ENCODE peak calls at places on chromosome 4, in six cellular contexts. H, F, E, U, D and A are unnamed samples.

GRCh38 chr4:113101669-113102068 is 52.2 kb downstream of the ANK2 start:
- DNase-seq in H (no peak), F (no peak), E (peak; percentile 5), U (no peak), D (no peak), A (no peak)

GRCh38 chr4:150250293-150250997 is 172.2 kb downstream of the DCLK2 start:
- DNase-seq in H (no peak), F (no peak), E (no peak), U (no peak), D (no peak), A (no peak)

GRCh38 chr4:12186526-12186925 is 757.8 kb upstream of the HS3ST1 start:
- DNase-seq in H (no peak), F (no peak), E (no peak), U (no peak), D (no peak), A (no peak)

GRCh38 chr4:113457886-113458285 is 303.7 kb downstream of the CAMK2D start:
- DNase-seq in H (no peak), F (no peak), E (peak; percentile 65), U (no peak), D (no peak), A (no peak)

GRCh38 chr4:146338512-146338911 is 124.2 kb downstream of the REELD1 start:
- DNase-seq in H (no peak), F (no peak), E (peak; percentile 6), U (no peak), D (no peak), A (no peak)

GRCh38 chr4:8198206-8198905 is 734 bp upstream of the SH3TC1 start:
- DNase-seq in H (peak; percentile 38), F (no peak), E (no peak), U (no peak), D (no peak), A (no peak)

GRCh38 chr4:170529760-170530440 is 440.1 kb upstream of the AADAT start:
- DNase-seq in H (no peak), F (no peak), E (no peak), U (no peak), D (no peak), A (no peak)

GRCh38 chr4:105296672-105297071 is 150.0 kb downstream of the TET2 start:
- DNase-seq in H (no peak), F (no peak), E (no peak), U (no peak), D (no peak), A (no peak)

GRCh38 chr4:114383721-114384120 is 214.9 kb upstream of the UGT8 start:
- DNase-seq in H (no peak), F (no peak), E (peak; percentile 96), U (no peak), D (no peak), A (no peak)

GRCh38 chr4:3753711-3754412 is 12.3 kb upstream of the ADRA2C start:
- DNase-seq in H (no peak), F (no peak), E (no peak), U (no peak), D (no peak), A (no peak)

GRCh38 chr4:115159141-115159540 is 45.7 kb upstream of the NDST4 start:
- DNase-seq in H (no peak), F (no peak), E (no peak), U (no peak), D (no peak), A (no peak)

GRCh38 chr4:186621959-186622553 is 66.7 kb upstream of the MTNR1A start:
- DNase-seq in H (no peak), F (no peak), E (peak; percentile 95), U (no peak), D (no peak), A (no peak)

GRCh38 chr4:138267835-138268234 is 25.7 kb upstream of the SLC7A11 start:
- DNase-seq in H (no peak), F (no peak), E (no peak), U (no peak), D (no peak), A (peak; percentile 15)

GRCh38 chr4:155794589-155794988 is 35.8 kb downstream of the GUCY1B1 start:
- DNase-seq in H (no peak), F (no peak), E (no peak), U (no peak), D (no peak), A (no peak)

GRCh38 chr4:23097251-23097650 is 404.5 kb downstream of the GBA3 start:
- DNase-seq in H (no peak), F (no peak), E (peak; percentile 44), U (no peak), D (no peak), A (no peak)

GRCh38 chr4:139337612-139338011 is 35.3 kb upstream of the NDUFC1 start:
- DNase-seq in H (no peak), F (no peak), E (no peak), U (no peak), D (no peak), A (peak; percentile 68)

GRCh38 chr4:108044951-108045686 is 55.4 kb downstream of the HADH start:
- DNase-seq in H (no peak), F (no peak), E (no peak), U (no peak), D (no peak), A (no peak)

GRCh38 chr4:8176547-8177399 is 18.2 kb upstream of the ABLIM2 start:
- DNase-seq in H (no peak), F (peak; percentile 54), E (peak; percentile 52), U (no peak), D (peak; percentile 68), A (peak; percentile 25)

GRCh38 chr4:81905966-81906365 is 434.3 kb upstream of the RASGEF1B start:
- DNase-seq in H (no peak), F (no peak), E (no peak), U (no peak), D (no peak), A (no peak)

GRCh38 chr4:4714330-4714729 is 145.1 kb upstream of the MSX1 start:
- DNase-seq in H (no peak), F (no peak), E (peak; percentile 69), U (no peak), D (no peak), A (no peak)

GRCh38 chr4:41174444-41174843 is 39.9 kb downstream of the APBB2 start:
- DNase-seq in H (no peak), F (no peak), E (peak; percentile 54), U (no peak), D (no peak), A (no peak)

GRCh38 chr4:40721730-40722171 is 28.0 kb upstream of the NSUN7 start:
- DNase-seq in H (no peak), F (no peak), E (peak; percentile 58), U (no peak), D (no peak), A (no peak)

GRCh38 chr4:169723207-169723606 is 34.5 kb downstream of the HPF1 start:
- DNase-seq in H (no peak), F (no peak), E (no peak), U (no peak), D (no peak), A (peak; percentile 45)

GRCh38 chr4:93178279-93178678 is 650.3 kb upstream of the ATOH1 start:
- DNase-seq in H (no peak), F (no peak), E (no peak), U (no peak), D (no peak), A (no peak)

GRCh38 chr4:21947768-21948346 is 715 bp downstream of the KCNIP4 start:
- DNase-seq in H (no peak), F (no peak), E (no peak), U (no peak), D (no peak), A (no peak)

GRCh38 chr4:15873117-15873516 is 65.4 kb downstream of the FGFBP1 start:
- DNase-seq in H (no peak), F (no peak), E (no peak), U (no peak), D (no peak), A (no peak)

GRCh38 chr4:14792702-14793227 is 209.5 kb upstream of the CPEB2 start:
- DNase-seq in H (no peak), F (no peak), E (no peak), U (no peak), D (no peak), A (no peak)

GRCh38 chr4:94454405-94454804 is 2.7 kb downstream of the PDLIM5 start:
- DNase-seq in H (no peak), F (no peak), E (peak; percentile 15), U (no peak), D (no peak), A (no peak)

GRCh38 chr4:25950476-25951389 is 36.7 kb downstream of the SMIM20 start:
- DNase-seq in H (no peak), F (no peak), E (no peak), U (no peak), D (no peak), A (no peak)
- TF ChIP-seq POLR2A in H (no peak), F (no peak), E (no peak), U (no peak), D (no peak), A (no peak)

DNA sequence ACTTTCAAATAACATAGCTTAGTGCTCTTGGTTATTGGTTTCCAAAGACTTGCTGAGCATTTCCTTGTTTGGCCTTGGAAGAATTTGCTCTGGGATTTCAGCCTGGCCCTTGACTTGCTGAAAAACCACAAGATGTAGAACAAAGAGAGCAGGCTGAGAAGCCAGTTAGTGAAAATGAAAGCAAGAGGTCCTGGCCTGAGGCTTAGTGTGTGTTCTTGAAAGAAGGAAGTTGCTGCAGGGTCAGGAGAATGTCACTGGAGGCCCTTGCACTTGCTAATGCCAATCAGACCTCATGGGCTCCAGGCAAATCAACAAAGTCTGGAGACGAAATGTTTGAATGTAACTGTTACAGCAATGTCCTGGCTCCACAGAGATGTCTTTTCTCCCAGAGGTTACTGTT is 79.4 kb downstream of the SYNPO2 start:
- DNase-seq in H (peak; percentile 37), F (no peak), E (peak; percentile 87), U (peak; percentile 89), D (peak; percentile 56), A (no peak)
- TF ChIP-seq POLR2A in H (no peak), F (no peak), E (no peak), U (no peak), D (no peak), A (no peak)

GRCh38 chr4:38160487-38161207 is 200.4 kb downstream of the PTTG2 start:
- DNase-seq in H (no peak), F (peak; percentile 18), E (peak; percentile 99), U (peak; percentile 72), D (no peak), A (peak; percentile 59)
- TF ChIP-seq POLR2A in H (no peak), F (no peak), E (peak; percentile 64), U (no peak), D (no peak), A (no peak)

DNA sequence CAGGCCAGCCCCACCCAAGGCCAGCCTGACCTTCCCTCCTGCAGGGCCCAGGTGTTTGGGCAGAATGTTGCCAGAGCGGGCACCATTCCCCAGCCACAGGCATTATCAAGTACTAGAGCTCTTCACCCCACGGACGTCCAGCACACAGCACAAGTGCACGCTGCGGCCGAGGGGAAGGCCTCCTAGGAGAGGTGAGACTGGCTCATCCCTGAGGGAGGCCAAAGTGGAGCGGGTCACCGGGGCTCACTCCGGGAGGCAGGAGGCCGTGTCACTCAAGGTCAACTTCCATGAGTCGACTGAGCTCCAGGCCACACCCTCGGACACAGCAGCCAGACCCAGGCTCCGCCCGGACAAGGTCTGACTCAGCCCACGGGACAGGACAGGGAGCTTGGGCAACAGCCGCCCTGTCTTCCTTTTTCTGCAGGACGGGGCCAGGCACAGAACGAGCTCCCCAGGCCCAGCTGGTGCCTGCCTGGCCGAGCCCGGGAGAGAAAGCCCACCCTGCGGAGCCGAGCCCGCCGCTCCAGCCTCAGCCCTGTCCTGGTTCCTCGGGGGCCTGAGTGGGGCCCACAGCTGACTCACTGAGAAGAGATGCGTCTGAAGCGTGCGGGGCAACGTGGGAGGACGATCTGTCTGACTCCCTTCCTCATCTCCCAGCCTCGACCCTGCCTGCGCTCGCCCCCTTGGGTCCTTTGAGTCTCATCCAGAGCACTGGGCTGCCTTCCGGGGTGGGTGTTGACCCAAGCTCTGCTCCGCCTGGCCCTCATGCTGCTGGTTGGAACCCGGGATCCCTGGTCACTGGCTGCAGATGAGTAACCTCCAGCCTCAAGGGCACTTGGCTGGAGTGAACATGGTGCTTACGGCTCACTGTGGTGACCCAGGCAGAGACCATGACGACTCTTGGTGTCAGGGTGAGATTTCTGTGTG is 1.6 kb downstream of the SLC49A3 start:
- DNase-seq in H (peak; percentile 54), F (peak; percentile 91), E (peak; percentile 77), U (peak; percentile 95), D (peak; percentile 97), A (peak; percentile 59)
- TF ChIP-seq POLR2A in H (peak; percentile 25), F (peak; percentile 79), E (no peak), U (no peak), D (no peak), A (no peak)